ENCODE peak calls at places on chromosomes 12 and 14, in nine cellular contexts. V, M, L, A, U, F, S, Z and W are unnamed samples.

GRCh38 chr12:44709166-44709565 is 166.9 kb downstream of the NELL2 start:
- DNase-seq in V (no peak), M (no peak), L (no peak), A (no peak), U (no peak), F (no peak), S (no peak), Z (no peak), W (no peak)

GRCh38 chr12:48351022-48351708 is 446 bp upstream of the ZNF641 start:
- DNase-seq in V (no peak), M (no peak), L (no peak), A (no peak), U (no peak), F (peak), S (peak), Z (no peak), W (no peak)

GRCh38 chr12:126727656-126728055 is 1539.3 kb upstream of the TMEM132C start:
- DNase-seq in V (no peak), M (no peak), L (no peak), A (no peak), U (no peak), F (peak), S (no peak), Z (no peak), W (no peak)

GRCh38 chr12:15599266-15600037 is 189.7 kb downstream of the EPS8 start:
- DNase-seq in V (peak), M (no peak), L (no peak), A (no peak), U (no peak), F (peak), S (no peak), Z (no peak), W (no peak)

GRCh38 chr14:67241416-67242362 is at the start of gene PALS1:
- DNase-seq in V (peak), M (peak), L (no peak), A (peak), U (no peak), F (peak), S (peak), Z (peak), W (no peak)

GRCh38 chr12:89839427-89839826 is 130.8 kb upstream of the ATP2B1 start:
- DNase-seq in V (no peak), M (no peak), L (no peak), A (no peak), U (no peak), F (no peak), S (no peak), Z (no peak), W (no peak)

GRCh38 chr14:72141084-72141483 is 208.9 kb downstream of the RGS6 start:
- DNase-seq in V (no peak), M (no peak), L (no peak), A (no peak), U (no peak), F (no peak), S (no peak), Z (no peak), W (no peak)

GRCh38 chr12:32702470-32702869 is 23.4 kb downstream of the DNM1L start:
- DNase-seq in V (no peak), M (no peak), L (no peak), A (no peak), U (no peak), F (no peak), S (no peak), Z (no peak), W (no peak)

GRCh38 chr12:130017571-130018449 is 114.0 kb upstream of the TMEM132D start:
- DNase-seq in V (peak), M (no peak), L (peak), A (no peak), U (no peak), F (no peak), S (no peak), Z (no peak), W (no peak)

GRCh38 chr12:65892905-65893304 is 68.6 kb downstream of the HMGA2 start:
- DNase-seq in V (no peak), M (no peak), L (no peak), A (peak), U (no peak), F (no peak), S (no peak), Z (no peak), W (no peak)

GRCh38 chr12:88258396-88258795 is 116.3 kb downstream of the TMTC3 start:
- DNase-seq in V (no peak), M (no peak), L (no peak), A (peak), U (no peak), F (no peak), S (no peak), Z (no peak), W (no peak)

GRCh38 chr12:78566461-78566860 is 298.1 kb upstream of the SYT1 start:
- DNase-seq in V (no peak), M (no peak), L (no peak), A (no peak), U (no peak), F (no peak), S (no peak), Z (no peak), W (no peak)

GRCh38 chr12:28327722-28328121 is 137.5 kb downstream of the CCDC91 start:
- DNase-seq in V (no peak), M (no peak), L (no peak), A (no peak), U (no peak), F (no peak), S (no peak), Z (no peak), W (no peak)

GRCh38 chr12:92075425-92075891 is 70.2 kb downstream of the BTG1 start:
- DNase-seq in V (no peak), M (no peak), L (no peak), A (peak), U (no peak), F (peak), S (no peak), Z (no peak), W (no peak)

GRCh38 chr12:119594772-119595445 is 1.3 kb downstream of the TMEM233 start:
- DNase-seq in V (peak), M (no peak), L (no peak), A (no peak), U (no peak), F (peak), S (peak), Z (no peak), W (no peak)

GRCh38 chr14:104341532-104342434 is 203.4 kb downstream of the KIF26A start:
- DNase-seq in V (peak), M (no peak), L (no peak), A (no peak), U (no peak), F (peak), S (peak), Z (no peak), W (no peak)

GRCh38 chr12:42758806-42759205 is 169.3 kb upstream of the PRICKLE1 start:
- DNase-seq in V (no peak), M (no peak), L (no peak), A (no peak), U (no peak), F (no peak), S (no peak), Z (no peak), W (no peak)

GRCh38 chr12:105464426-105464825 is 133.9 kb downstream of the C12orf75 start:
- DNase-seq in V (peak), M (no peak), L (no peak), A (no peak), U (no peak), F (no peak), S (no peak), Z (no peak), W (no peak)

GRCh38 chr12:52949413-52950331 is 754 bp downstream of the KRT18 start:
- DNase-seq in V (no peak), M (no peak), L (no peak), A (no peak), U (no peak), F (no peak), S (no peak), Z (no peak), W (no peak)

GRCh38 chr14:64706552-64707193 is 2.4 kb downstream of the PLEKHG3 start:
- DNase-seq in V (no peak), M (no peak), L (peak), A (no peak), U (no peak), F (no peak), S (peak), Z (no peak), W (no peak)

GRCh38 chr12:9039397-9039977 is 50.1 kb downstream of the KLRG1 start:
- DNase-seq in V (peak), M (peak), L (no peak), A (no peak), U (no peak), F (peak), S (no peak), Z (no peak), W (no peak)

GRCh38 chr14:93105362-93105761 is 10.4 kb downstream of the ITPK1 start:
- DNase-seq in V (no peak), M (no peak), L (no peak), A (peak), U (no peak), F (no peak), S (no peak), Z (no peak), W (no peak)

GRCh38 chr12:121942145-121942718 is 23.8 kb downstream of the CFAP251 start:
- DNase-seq in V (no peak), M (no peak), L (no peak), A (no peak), U (no peak), F (no peak), S (no peak), Z (no peak), W (no peak)

GRCh38 chr14:90781344-90781761 is 34.9 kb downstream of the TTC7B start:
- DNase-seq in V (no peak), M (no peak), L (no peak), A (peak), U (no peak), F (no peak), S (no peak), Z (no peak), W (no peak)

GRCh38 chr12:123171967-123172366 is 21.1 kb upstream of the PITPNM2 start:
- DNase-seq in V (no peak), M (no peak), L (no peak), A (no peak), U (no peak), F (no peak), S (no peak), Z (no peak), W (no peak)

GRCh38 chr14:95321693-95322455 is 2.2 kb upstream of the CLMN start:
- DNase-seq in V (no peak), M (no peak), L (no peak), A (no peak), U (no peak), F (no peak), S (no peak), Z (no peak), W (no peak)

GRCh38 chr12:113658030-113658655 is 186.5 kb upstream of the LHX5 start:
- DNase-seq in V (peak), M (no peak), L (no peak), A (no peak), U (no peak), F (no peak), S (no peak), Z (no peak), W (no peak)

GRCh38 chr12:90802727-90803126 is 152.2 kb downstream of the CCER1 start:
- DNase-seq in V (no peak), M (no peak), L (no peak), A (no peak), U (no peak), F (no peak), S (no peak), Z (no peak), W (no peak)

GRCh38 chr14:67335781-67336180 is 23.8 kb downstream of the ATP6V1D start:
- DNase-seq in V (peak), M (peak), L (no peak), A (no peak), U (no peak), F (peak), S (peak), Z (peak), W (no peak)

GRCh38 chr12:129467289-129467688 is 436.5 kb downstream of the TMEM132D start:
- DNase-seq in V (no peak), M (no peak), L (no peak), A (no peak), U (no peak), F (no peak), S (no peak), Z (no peak), W (no peak)